ENCODE peak calls at places on chromosomes 2 and 18, in eight cellular contexts. One of them, this sample, is unnamed.

GRCh38 chr2:163541920-163542319 is 193.9 kb downstream of the FIGN start:
- DNase-seq in astrocyte of the spinal cord: no peak
- DNase-seq in endothelial cell of umbilical vein: no peak
- DNase-seq in AG10803: no peak
- DNase-seq in naive thymus-derived CD4-positive, alpha-beta T cell: no peak
- DNase-seq in effector memory CD4-positive, alpha-beta T cell: no peak
- DNase-seq in aorta: no peak
- DNase-seq in fibroblast of lung: no peak
- DNase-seq in this sample: no peak

GRCh38 chr18:43847164-43848091 is 570.1 kb upstream of the SYT4 start:
- DNase-seq in effector memory CD4-positive, alpha-beta T cell: no peak
- DNase-seq in endothelial cell of umbilical vein: peak
- DNase-seq in AG10803: peak
- DNase-seq in fibroblast of lung: peak
- DNase-seq in aorta: no peak
- DNase-seq in astrocyte of the spinal cord: peak
- DNase-seq in naive thymus-derived CD4-positive, alpha-beta T cell: no peak
- DNase-seq in this sample: no peak

GRCh38 chr2:67445652-67446268 is 48.6 kb downstream of the ETAA1 start:
- DNase-seq in effector memory CD4-positive, alpha-beta T cell: no peak
- DNase-seq in AG10803: no peak
- DNase-seq in fibroblast of lung: no peak
- DNase-seq in endothelial cell of umbilical vein: no peak
- DNase-seq in naive thymus-derived CD4-positive, alpha-beta T cell: no peak
- DNase-seq in astrocyte of the spinal cord: no peak
- DNase-seq in aorta: no peak
- DNase-seq in this sample: no peak

GRCh38 chr2:27212626-27213471 is 781 bp upstream of the SLC5A6 start:
- DNase-seq in naive thymus-derived CD4-positive, alpha-beta T cell: peak
- DNase-seq in endothelial cell of umbilical vein: no peak
- DNase-seq in AG10803: peak
- DNase-seq in aorta: no peak
- DNase-seq in astrocyte of the spinal cord: peak
- DNase-seq in fibroblast of lung: peak
- DNase-seq in effector memory CD4-positive, alpha-beta T cell: peak
- DNase-seq in this sample: no peak

GRCh38 chr2:167196461-167197252 is 308.4 kb downstream of the XIRP2 start:
- DNase-seq in AG10803: peak
- DNase-seq in endothelial cell of umbilical vein: peak
- DNase-seq in aorta: no peak
- DNase-seq in naive thymus-derived CD4-positive, alpha-beta T cell: peak
- DNase-seq in astrocyte of the spinal cord: peak
- DNase-seq in fibroblast of lung: peak
- DNase-seq in effector memory CD4-positive, alpha-beta T cell: no peak
- DNase-seq in this sample: no peak

GRCh38 chr2:70514612-70515055 is 39.0 kb downstream of the TGFA start:
- DNase-seq in effector memory CD4-positive, alpha-beta T cell: no peak
- DNase-seq in naive thymus-derived CD4-positive, alpha-beta T cell: no peak
- DNase-seq in endothelial cell of umbilical vein: no peak
- DNase-seq in aorta: no peak
- DNase-seq in AG10803: no peak
- DNase-seq in fibroblast of lung: no peak
- DNase-seq in astrocyte of the spinal cord: no peak
- DNase-seq in this sample: no peak

GRCh38 chr2:121001641-121002040 is 266.0 kb downstream of the GLI2 start:
- DNase-seq in effector memory CD4-positive, alpha-beta T cell: no peak
- DNase-seq in fibroblast of lung: no peak
- DNase-seq in endothelial cell of umbilical vein: no peak
- DNase-seq in naive thymus-derived CD4-positive, alpha-beta T cell: no peak
- DNase-seq in AG10803: no peak
- DNase-seq in astrocyte of the spinal cord: no peak
- DNase-seq in aorta: no peak
- DNase-seq in this sample: no peak

GRCh38 chr2:120825370-120826259 is 89.9 kb downstream of the GLI2 start:
- DNase-seq in effector memory CD4-positive, alpha-beta T cell: no peak
- DNase-seq in astrocyte of the spinal cord: peak
- DNase-seq in fibroblast of lung: peak
- DNase-seq in aorta: peak
- DNase-seq in AG10803: peak
- DNase-seq in endothelial cell of umbilical vein: no peak
- DNase-seq in naive thymus-derived CD4-positive, alpha-beta T cell: no peak
- DNase-seq in this sample: no peak

GRCh38 chr18:54360406-54360805 is 2.7 kb downstream of the C18orf54 start:
- DNase-seq in AG10803: peak
- DNase-seq in fibroblast of lung: peak
- DNase-seq in naive thymus-derived CD4-positive, alpha-beta T cell: no peak
- DNase-seq in astrocyte of the spinal cord: peak
- DNase-seq in endothelial cell of umbilical vein: no peak
- DNase-seq in effector memory CD4-positive, alpha-beta T cell: no peak
- DNase-seq in aorta: no peak
- DNase-seq in this sample: no peak

GRCh38 chr2:9179572-9180201 is 26.9 kb upstream of the ASAP2 start:
- DNase-seq in astrocyte of the spinal cord: peak
- DNase-seq in endothelial cell of umbilical vein: peak
- DNase-seq in fibroblast of lung: peak
- DNase-seq in naive thymus-derived CD4-positive, alpha-beta T cell: no peak
- DNase-seq in effector memory CD4-positive, alpha-beta T cell: no peak
- DNase-seq in aorta: peak
- DNase-seq in AG10803: peak
- DNase-seq in this sample: no peak

GRCh38 chr18:6891788-6892187 is 162.3 kb downstream of the ARHGAP28 start:
- DNase-seq in fibroblast of lung: no peak
- DNase-seq in astrocyte of the spinal cord: no peak
- DNase-seq in aorta: no peak
- DNase-seq in effector memory CD4-positive, alpha-beta T cell: no peak
- DNase-seq in naive thymus-derived CD4-positive, alpha-beta T cell: no peak
- DNase-seq in endothelial cell of umbilical vein: no peak
- DNase-seq in AG10803: no peak
- DNase-seq in this sample: no peak

GRCh38 chr2:217945530-217945929 is 57.3 kb downstream of the TNS1 start:
- DNase-seq in AG10803: no peak
- DNase-seq in fibroblast of lung: no peak
- DNase-seq in naive thymus-derived CD4-positive, alpha-beta T cell: no peak
- DNase-seq in effector memory CD4-positive, alpha-beta T cell: no peak
- DNase-seq in aorta: no peak
- DNase-seq in endothelial cell of umbilical vein: no peak
- DNase-seq in astrocyte of the spinal cord: no peak
- DNase-seq in this sample: no peak

GRCh38 chr2:217943379-217944321 is 59.1 kb downstream of the TNS1 start:
- DNase-seq in naive thymus-derived CD4-positive, alpha-beta T cell: no peak
- DNase-seq in astrocyte of the spinal cord: peak
- DNase-seq in fibroblast of lung: peak
- DNase-seq in effector memory CD4-positive, alpha-beta T cell: no peak
- DNase-seq in aorta: peak
- DNase-seq in endothelial cell of umbilical vein: peak
- DNase-seq in AG10803: peak
- DNase-seq in this sample: no peak

GRCh38 chr2:217942731-217943335 is 60.0 kb downstream of the TNS1 start:
- DNase-seq in fibroblast of lung: no peak
- DNase-seq in AG10803: no peak
- DNase-seq in aorta: peak
- DNase-seq in naive thymus-derived CD4-positive, alpha-beta T cell: no peak
- DNase-seq in endothelial cell of umbilical vein: no peak
- DNase-seq in effector memory CD4-positive, alpha-beta T cell: no peak
- DNase-seq in astrocyte of the spinal cord: no peak
- DNase-seq in this sample: no peak

GRCh38 chr2:217944923-217945322 is 57.9 kb downstream of the TNS1 start:
- DNase-seq in endothelial cell of umbilical vein: no peak
- DNase-seq in AG10803: no peak
- DNase-seq in naive thymus-derived CD4-positive, alpha-beta T cell: no peak
- DNase-seq in effector memory CD4-positive, alpha-beta T cell: no peak
- DNase-seq in fibroblast of lung: no peak
- DNase-seq in astrocyte of the spinal cord: no peak
- DNase-seq in aorta: no peak
- DNase-seq in this sample: no peak

DNA sequence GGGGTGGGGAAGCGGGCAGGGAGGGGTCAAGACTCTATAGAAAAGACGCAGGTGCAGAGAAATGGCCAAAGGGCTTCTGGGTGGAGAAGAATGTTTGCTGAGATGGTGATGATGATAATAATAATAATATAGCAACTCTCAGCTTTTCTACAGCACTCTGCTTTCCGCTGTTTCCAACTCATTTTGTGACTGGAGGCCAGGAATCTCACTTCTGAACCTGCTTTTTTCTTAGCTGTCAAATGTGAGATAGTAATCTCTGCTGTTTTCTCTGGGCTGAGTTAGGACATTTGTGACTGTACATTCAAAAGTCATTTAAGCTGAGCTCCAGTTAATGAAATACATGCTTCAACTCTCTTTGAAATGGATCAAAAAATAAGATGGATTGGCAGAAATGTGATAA is 58.4 kb downstream of the TNS1 start:
- DNase-seq in aorta: no peak
- DNase-seq in endothelial cell of umbilical vein: no peak
- DNase-seq in astrocyte of the spinal cord: no peak
- DNase-seq in fibroblast of lung: no peak
- DNase-seq in effector memory CD4-positive, alpha-beta T cell: no peak
- DNase-seq in naive thymus-derived CD4-positive, alpha-beta T cell: no peak
- DNase-seq in AG10803: no peak
- DNase-seq in this sample: no peak
- H3K4me3 ChIP-seq in aorta: peak
- H3K4me3 ChIP-seq in endothelial cell of umbilical vein: no peak
- H3K4me3 ChIP-seq in astrocyte of the spinal cord: no peak
- H3K4me3 ChIP-seq in fibroblast of lung: no peak
- H3K4me3 ChIP-seq in effector memory CD4-positive, alpha-beta T cell: no peak
- H3K4me3 ChIP-seq in naive thymus-derived CD4-positive, alpha-beta T cell: no peak
- H3K4me3 ChIP-seq in AG10803: peak
- H3K4me3 ChIP-seq in this sample: no peak

GRCh38 chr2:105796791-105797190 is 52.1 kb downstream of the NCK2 start:
- DNase-seq in effector memory CD4-positive, alpha-beta T cell: no peak
- DNase-seq in naive thymus-derived CD4-positive, alpha-beta T cell: no peak
- DNase-seq in endothelial cell of umbilical vein: no peak
- DNase-seq in astrocyte of the spinal cord: no peak
- DNase-seq in aorta: no peak
- DNase-seq in AG10803: peak
- DNase-seq in fibroblast of lung: no peak
- DNase-seq in this sample: no peak
- H3K4me3 ChIP-seq in effector memory CD4-positive, alpha-beta T cell: peak
- H3K4me3 ChIP-seq in naive thymus-derived CD4-positive, alpha-beta T cell: peak
- H3K4me3 ChIP-seq in endothelial cell of umbilical vein: no peak
- H3K4me3 ChIP-seq in astrocyte of the spinal cord: no peak
- H3K4me3 ChIP-seq in aorta: no peak
- H3K4me3 ChIP-seq in AG10803: no peak
- H3K4me3 ChIP-seq in fibroblast of lung: no peak
- H3K4me3 ChIP-seq in this sample: peak

DNA sequence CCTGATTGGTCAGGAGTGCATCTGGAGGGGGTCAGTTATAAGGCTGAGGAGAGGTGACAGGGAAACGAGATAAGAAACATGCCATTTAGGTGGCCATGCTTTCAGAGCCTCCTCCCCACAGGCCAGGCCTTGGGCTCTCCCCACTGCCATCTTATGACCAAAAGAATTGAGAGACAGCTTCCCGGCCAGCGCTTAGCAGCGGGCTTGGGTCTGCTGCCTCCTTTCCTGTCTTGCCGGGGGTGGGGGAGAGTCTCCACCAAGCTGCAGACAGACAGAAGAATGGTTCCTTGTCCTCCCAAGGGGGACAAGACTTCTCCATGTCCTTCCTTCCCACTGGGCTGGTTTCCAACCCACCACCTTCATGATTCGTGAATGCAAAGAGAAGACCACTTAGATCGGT is 171.3 kb downstream of the SMAD7 start:
- DNase-seq in endothelial cell of umbilical vein: no peak
- DNase-seq in effector memory CD4-positive, alpha-beta T cell: no peak
- DNase-seq in AG10803: no peak
- DNase-seq in naive thymus-derived CD4-positive, alpha-beta T cell: no peak
- DNase-seq in aorta: no peak
- DNase-seq in fibroblast of lung: no peak
- DNase-seq in astrocyte of the spinal cord: no peak
- DNase-seq in this sample: no peak
- H3K4me3 ChIP-seq in endothelial cell of umbilical vein: no peak
- H3K4me3 ChIP-seq in effector memory CD4-positive, alpha-beta T cell: no peak
- H3K4me3 ChIP-seq in AG10803: no peak
- H3K4me3 ChIP-seq in naive thymus-derived CD4-positive, alpha-beta T cell: no peak
- H3K4me3 ChIP-seq in aorta: no peak
- H3K4me3 ChIP-seq in fibroblast of lung: no peak
- H3K4me3 ChIP-seq in astrocyte of the spinal cord: no peak
- H3K4me3 ChIP-seq in this sample: no peak

DNA sequence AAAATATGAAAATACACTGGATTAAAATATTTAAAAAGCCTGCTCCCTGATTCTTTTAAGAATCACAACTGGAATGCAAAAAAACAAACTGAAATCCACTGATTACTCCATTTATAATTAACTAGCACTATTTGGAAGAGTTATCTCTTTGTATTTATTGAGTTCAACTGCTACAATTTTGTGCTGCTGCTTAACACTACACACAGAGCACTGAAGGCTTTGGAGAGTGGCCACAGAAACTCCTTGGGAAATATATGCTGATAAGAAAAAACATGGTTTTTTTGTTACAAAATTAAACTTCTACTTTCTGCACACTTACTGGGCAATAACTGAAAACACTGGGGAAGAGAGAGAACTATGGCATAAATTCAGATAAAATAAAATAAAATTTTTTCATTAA is 19.8 kb upstream of the BZW1 start:
- DNase-seq in naive thymus-derived CD4-positive, alpha-beta T cell: no peak
- DNase-seq in AG10803: no peak
- DNase-seq in astrocyte of the spinal cord: no peak
- DNase-seq in fibroblast of lung: no peak
- DNase-seq in effector memory CD4-positive, alpha-beta T cell: no peak
- DNase-seq in aorta: no peak
- DNase-seq in endothelial cell of umbilical vein: no peak
- DNase-seq in this sample: no peak
- H3K4me3 ChIP-seq in naive thymus-derived CD4-positive, alpha-beta T cell: no peak
- H3K4me3 ChIP-seq in AG10803: no peak
- H3K4me3 ChIP-seq in astrocyte of the spinal cord: no peak
- H3K4me3 ChIP-seq in fibroblast of lung: no peak
- H3K4me3 ChIP-seq in effector memory CD4-positive, alpha-beta T cell: no peak
- H3K4me3 ChIP-seq in aorta: no peak
- H3K4me3 ChIP-seq in endothelial cell of umbilical vein: no peak
- H3K4me3 ChIP-seq in this sample: no peak

DNA sequence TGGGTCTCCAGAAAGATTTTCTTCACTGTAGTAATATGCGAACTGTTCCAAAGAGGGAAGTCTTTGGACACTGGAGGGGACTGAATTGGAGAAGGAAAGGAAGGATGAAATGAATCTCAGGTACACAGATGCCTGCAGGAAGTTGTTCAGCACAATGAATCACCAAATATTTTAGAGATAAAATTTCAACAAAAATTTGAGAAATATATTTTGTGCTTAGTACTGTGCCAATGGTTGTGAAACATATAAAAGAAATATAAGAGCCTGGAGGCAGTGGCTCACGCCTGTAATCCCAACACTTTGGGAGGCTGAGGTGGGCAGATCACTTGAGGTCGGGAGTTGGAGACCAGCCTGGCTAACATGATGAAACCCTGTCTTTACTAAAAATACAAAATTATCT is 3.2 kb downstream of the ELMOD3 start:
- DNase-seq in naive thymus-derived CD4-positive, alpha-beta T cell: no peak
- DNase-seq in effector memory CD4-positive, alpha-beta T cell: no peak
- DNase-seq in aorta: no peak
- DNase-seq in AG10803: no peak
- DNase-seq in endothelial cell of umbilical vein: no peak
- DNase-seq in fibroblast of lung: no peak
- DNase-seq in astrocyte of the spinal cord: no peak
- DNase-seq in this sample: no peak
- H3K4me3 ChIP-seq in naive thymus-derived CD4-positive, alpha-beta T cell: no peak
- H3K4me3 ChIP-seq in effector memory CD4-positive, alpha-beta T cell: no peak
- H3K4me3 ChIP-seq in aorta: no peak
- H3K4me3 ChIP-seq in AG10803: no peak
- H3K4me3 ChIP-seq in endothelial cell of umbilical vein: no peak
- H3K4me3 ChIP-seq in fibroblast of lung: no peak
- H3K4me3 ChIP-seq in astrocyte of the spinal cord: no peak
- H3K4me3 ChIP-seq in this sample: no peak